ENCODE peak calls at places on chromosome 22, in seven cellular contexts. One of them, this sample, is unnamed. For H3K79me1, the result is how much of the 10 kb centered on the place peaks cover.

GRCh38 chr22:40487663-40488249 is 117.4 kb downstream of the SGSM3 start:
- DNase-seq in mesendoderm: no peak
- DNase-seq in H1: no peak
- DNase-seq in IMR-90: peak
- DNase-seq in H9: no peak
- DNase-seq in neuronal stem cell: no peak
- DNase-seq in trophoblast cell: no peak
- DNase-seq in this sample: no peak

GRCh38 chr22:43827926-43828710 is 16.0 kb upstream of the EFCAB6 start:
- DNase-seq in mesendoderm: no peak
- DNase-seq in H1: no peak
- DNase-seq in IMR-90: no peak
- DNase-seq in H9: peak
- DNase-seq in neuronal stem cell: no peak
- DNase-seq in trophoblast cell: no peak
- DNase-seq in this sample: no peak

GRCh38 chr22:48892571-48893287 is 934.9 kb downstream of the BRD1 start:
- DNase-seq in mesendoderm: no peak
- DNase-seq in H1: no peak
- DNase-seq in IMR-90: no peak
- DNase-seq in H9: peak
- DNase-seq in neuronal stem cell: no peak
- DNase-seq in trophoblast cell: no peak
- DNase-seq in this sample: no peak

GRCh38 chr22:50599816-50600454 is 658 bp upstream of the MAPK8IP2 start:
- DNase-seq in mesendoderm: peak
- DNase-seq in H1: peak
- DNase-seq in IMR-90: no peak
- DNase-seq in H9: peak
- DNase-seq in neuronal stem cell: peak
- DNase-seq in trophoblast cell: peak
- DNase-seq in this sample: peak

GRCh38 chr22:19679476-19680099 is 34.7 kb upstream of the SEPTIN5 start:
- DNase-seq in mesendoderm: peak
- DNase-seq in H1: peak
- DNase-seq in IMR-90: no peak
- DNase-seq in H9: peak
- DNase-seq in neuronal stem cell: no peak
- DNase-seq in trophoblast cell: peak
- DNase-seq in this sample: peak

GRCh38 chr22:43516996-43517635 is 105.3 kb downstream of the MPPED1 start:
- DNase-seq in mesendoderm: no peak
- DNase-seq in H1: no peak
- DNase-seq in IMR-90: no peak
- DNase-seq in H9: no peak
- DNase-seq in neuronal stem cell: no peak
- DNase-seq in trophoblast cell: no peak
- DNase-seq in this sample: no peak

GRCh38 chr22:38901111-38901641 is 29.2 kb upstream of the CBX6 start:
- DNase-seq in mesendoderm: no peak
- DNase-seq in H1: no peak
- DNase-seq in IMR-90: no peak
- DNase-seq in H9: no peak
- DNase-seq in neuronal stem cell: no peak
- DNase-seq in trophoblast cell: peak
- DNase-seq in this sample: peak

GRCh38 chr22:31092161-31092560 is 11.0 kb downstream of the SMTN start:
- DNase-seq in mesendoderm: no peak
- DNase-seq in H1: no peak
- DNase-seq in IMR-90: no peak
- DNase-seq in H9: peak
- DNase-seq in neuronal stem cell: no peak
- DNase-seq in trophoblast cell: no peak
- DNase-seq in this sample: no peak

GRCh38 chr22:18114495-18114894 is 3.9 kb downstream of the TUBA8 start:
- DNase-seq in mesendoderm: no peak
- DNase-seq in H1: no peak
- DNase-seq in IMR-90: no peak
- DNase-seq in H9: no peak
- DNase-seq in neuronal stem cell: no peak
- DNase-seq in trophoblast cell: no peak
- DNase-seq in this sample: no peak

GRCh38 chr22:19062139-19062789 is 59.9 kb downstream of the DGCR2 start:
- DNase-seq in mesendoderm: no peak
- DNase-seq in H1: no peak
- DNase-seq in IMR-90: peak
- DNase-seq in H9: no peak
- DNase-seq in neuronal stem cell: no peak
- DNase-seq in trophoblast cell: no peak
- DNase-seq in this sample: no peak

DNA sequence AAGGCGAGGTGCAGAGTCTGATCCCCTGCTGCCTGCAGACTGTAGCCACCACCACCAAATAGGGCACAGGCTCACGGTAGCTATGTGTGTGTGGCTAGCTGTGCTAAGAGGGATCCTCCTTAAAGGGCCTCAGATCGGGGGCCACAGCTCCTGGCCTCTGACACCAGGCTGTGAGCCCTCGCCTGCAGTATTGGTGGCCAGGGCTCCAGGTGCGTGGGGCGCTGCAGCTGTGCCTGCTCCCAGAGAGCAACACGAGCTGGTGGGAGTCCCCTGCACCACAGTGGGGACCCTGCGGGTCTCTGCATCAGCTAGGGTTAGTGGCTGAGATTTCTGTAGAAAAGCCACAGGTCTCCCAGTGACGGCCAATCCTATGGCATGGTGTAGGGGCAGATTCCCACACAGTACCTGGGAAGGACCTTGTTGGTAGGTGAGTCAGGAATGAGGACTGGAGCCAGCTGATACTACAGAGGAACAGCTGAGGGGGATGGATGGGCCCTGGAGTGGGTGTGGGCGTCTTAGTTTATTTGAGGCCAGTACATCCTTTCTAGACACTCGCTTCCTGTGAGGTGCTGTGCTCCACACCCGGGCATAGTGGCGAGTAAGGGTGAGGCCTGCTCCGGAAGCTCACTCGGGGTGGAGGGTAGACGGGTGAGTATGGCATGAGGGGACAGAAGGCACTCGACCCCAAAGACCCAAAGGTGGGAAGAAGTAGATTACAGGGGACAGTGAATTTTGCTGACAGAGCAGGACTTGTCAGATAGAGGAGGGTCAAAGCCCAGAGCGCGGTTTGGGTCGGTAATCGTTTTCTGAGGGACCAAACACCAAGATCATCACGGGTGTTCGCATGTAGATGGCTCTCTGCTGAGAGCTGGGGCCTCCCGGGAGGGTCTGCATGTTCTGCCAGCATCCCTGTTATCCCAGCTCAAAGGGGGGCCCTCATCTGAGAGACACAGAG is 212.5 kb downstream of the TBC1D22A start:
- DNase-seq in mesendoderm: no peak
- DNase-seq in H1: no peak
- DNase-seq in IMR-90: no peak
- DNase-seq in H9: no peak
- DNase-seq in neuronal stem cell: no peak
- DNase-seq in trophoblast cell: no peak
- DNase-seq in this sample: no peak
- H2BK120ac ChIP-seq in mesendoderm: no peak
- H2BK120ac ChIP-seq in H1: no peak
- H2BK120ac ChIP-seq in IMR-90: no peak
- H2BK120ac ChIP-seq in H9: no peak
- H2BK120ac ChIP-seq in neuronal stem cell: no peak
- H2BK120ac ChIP-seq in trophoblast cell: no peak
- H2BK120ac ChIP-seq in this sample: no peak

GRCh38 chr22:41647771-41648170 is 26.7 kb downstream of the XRCC6 start:
- DNase-seq in mesendoderm: no peak
- DNase-seq in H1: no peak
- DNase-seq in IMR-90: no peak
- DNase-seq in H9: no peak
- DNase-seq in neuronal stem cell: no peak
- DNase-seq in trophoblast cell: no peak
- DNase-seq in this sample: no peak
- H3K79me1 ChIP-seq in mesendoderm: under half
- H3K79me1 ChIP-seq in H1: under half
- H3K79me1 ChIP-seq in IMR-90: under half
- H3K79me1 ChIP-seq in H9: under half
- H3K79me1 ChIP-seq in neuronal stem cell: under half
- H3K79me1 ChIP-seq in trophoblast cell: under half
- H3K79me1 ChIP-seq in this sample: under half

DNA sequence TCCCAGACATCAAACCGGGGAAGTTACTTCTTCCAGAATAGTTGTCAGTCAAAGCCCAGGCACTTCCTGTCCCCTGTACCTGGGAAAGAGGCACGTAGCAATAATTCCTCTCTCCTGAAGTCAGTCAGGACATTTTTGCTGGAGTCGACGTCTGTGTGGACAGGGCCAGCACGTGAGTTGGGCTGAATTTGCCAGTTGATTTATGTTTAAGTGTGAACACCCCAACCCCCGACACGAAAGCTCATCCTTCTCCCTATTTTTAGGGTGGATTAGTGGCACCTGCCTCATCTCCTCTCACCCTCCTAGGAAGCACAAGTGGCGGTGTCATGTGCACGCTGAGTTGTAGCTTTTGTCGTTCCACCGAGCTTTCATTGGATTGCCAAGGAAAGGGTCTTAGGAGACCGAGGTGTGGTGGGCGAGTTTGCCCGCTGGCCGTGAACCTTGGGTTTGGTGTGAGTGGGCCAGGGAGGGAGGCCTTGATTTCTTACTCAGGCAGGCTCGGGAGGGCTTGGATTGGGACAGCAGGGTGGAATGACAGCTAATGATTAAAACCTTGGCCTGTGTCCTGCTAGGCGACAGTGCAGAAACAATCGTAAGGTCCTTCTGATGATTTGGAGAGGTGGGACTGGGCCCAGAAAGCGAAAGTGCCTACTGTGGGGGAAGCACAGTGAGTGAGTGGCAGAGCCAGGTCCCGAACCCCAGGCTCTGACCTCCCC is 87.0 kb upstream of the CRYBB3 start:
- DNase-seq in mesendoderm: peak
- DNase-seq in H1: no peak
- DNase-seq in IMR-90: no peak
- DNase-seq in H9: no peak
- DNase-seq in neuronal stem cell: no peak
- DNase-seq in trophoblast cell: no peak
- DNase-seq in this sample: no peak
- H2BK120ac ChIP-seq in mesendoderm: no peak
- H2BK120ac ChIP-seq in H1: no peak
- H2BK120ac ChIP-seq in IMR-90: no peak
- H2BK120ac ChIP-seq in H9: no peak
- H2BK120ac ChIP-seq in neuronal stem cell: no peak
- H2BK120ac ChIP-seq in trophoblast cell: peak
- H2BK120ac ChIP-seq in this sample: no peak

GRCh38 chr22:20904008-20904979 is 12.9 kb upstream of the CRKL start:
- DNase-seq in mesendoderm: no peak
- DNase-seq in H1: no peak
- DNase-seq in IMR-90: peak
- DNase-seq in H9: no peak
- DNase-seq in neuronal stem cell: no peak
- DNase-seq in trophoblast cell: peak
- DNase-seq in this sample: peak
- H3K79me1 ChIP-seq in mesendoderm: under half
- H3K79me1 ChIP-seq in H1: under half
- H3K79me1 ChIP-seq in IMR-90: under half
- H3K79me1 ChIP-seq in H9: under half
- H3K79me1 ChIP-seq in neuronal stem cell: under half
- H3K79me1 ChIP-seq in trophoblast cell: under half
- H3K79me1 ChIP-seq in this sample: under half

GRCh38 chr22:35437038-35437437 is 37.1 kb downstream of the MCM5 start:
- DNase-seq in mesendoderm: peak
- DNase-seq in H1: peak
- DNase-seq in IMR-90: no peak
- DNase-seq in H9: peak
- DNase-seq in neuronal stem cell: no peak
- DNase-seq in trophoblast cell: no peak
- DNase-seq in this sample: no peak
- H2BK120ac ChIP-seq in mesendoderm: no peak
- H2BK120ac ChIP-seq in H1: no peak
- H2BK120ac ChIP-seq in IMR-90: no peak
- H2BK120ac ChIP-seq in H9: no peak
- H2BK120ac ChIP-seq in neuronal stem cell: no peak
- H2BK120ac ChIP-seq in trophoblast cell: no peak
- H2BK120ac ChIP-seq in this sample: no peak

This sample was measured in mesenchymal stem cell.